ENCODE peak calls at places on chromosomes 11 and 22, in eight cellular contexts. One of them, this sample, is unnamed.

GRCh38 chr22:45868586-45869443 is 108.1 kb downstream of the WNT7B start:
- DNase-seq in gastrocnemius medialis: no peak
- DNase-seq in prostate gland: no peak
- DNase-seq in HCT116: no peak
- DNase-seq in body of pancreas: no peak
- DNase-seq in H1: no peak
- DNase-seq in stomach: peak; percentile 20
- DNase-seq in IMR-90: no peak
- DNase-seq in this sample: no peak

GRCh38 chr22:47200273-47201051 is 438.0 kb downstream of the TBC1D22A start:
- DNase-seq in gastrocnemius medialis: no peak
- DNase-seq in H1: no peak
- DNase-seq in prostate gland: no peak
- DNase-seq in HCT116: no peak
- DNase-seq in stomach: peak; percentile 25
- DNase-seq in IMR-90: no peak
- DNase-seq in body of pancreas: peak; percentile 68
- DNase-seq in this sample: no peak

GRCh38 chr22:35257002-35257320 is 332 bp upstream of the HMGXB4 start:
- DNase-seq in stomach: no peak
- DNase-seq in H1: no peak
- DNase-seq in prostate gland: no peak
- DNase-seq in body of pancreas: no peak
- DNase-seq in IMR-90: no peak
- DNase-seq in gastrocnemius medialis: no peak
- DNase-seq in HCT116: no peak
- DNase-seq in this sample: no peak

GRCh38 chr11:122435540-122436187 is 219.9 kb upstream of the UBASH3B start:
- DNase-seq in gastrocnemius medialis: no peak
- DNase-seq in HCT116: no peak
- DNase-seq in H1: no peak
- DNase-seq in IMR-90: no peak
- DNase-seq in prostate gland: no peak
- DNase-seq in body of pancreas: no peak
- DNase-seq in stomach: no peak
- DNase-seq in this sample: no peak

GRCh38 chr11:8290122-8290810 is 26.6 kb upstream of the LMO1 start:
- DNase-seq in HCT116: no peak
- DNase-seq in prostate gland: no peak
- DNase-seq in gastrocnemius medialis: no peak
- DNase-seq in stomach: no peak
- DNase-seq in body of pancreas: no peak
- DNase-seq in IMR-90: no peak
- DNase-seq in H1: no peak
- DNase-seq in this sample: no peak

GRCh38 chr11:134120921-134121526 is 52.2 kb downstream of the JAM3 start:
- DNase-seq in IMR-90: peak; percentile 52
- DNase-seq in gastrocnemius medialis: no peak
- DNase-seq in body of pancreas: no peak
- DNase-seq in stomach: no peak
- DNase-seq in HCT116: no peak
- DNase-seq in prostate gland: no peak
- DNase-seq in H1: no peak
- DNase-seq in this sample: no peak

GRCh38 chr11:2752923-2753322 is 53.1 kb upstream of the KCNQ1OT1 start:
- DNase-seq in HCT116: no peak
- DNase-seq in gastrocnemius medialis: no peak
- DNase-seq in IMR-90: peak; percentile 19
- DNase-seq in H1: no peak
- DNase-seq in body of pancreas: peak; percentile 2
- DNase-seq in stomach: no peak
- DNase-seq in prostate gland: no peak
- DNase-seq in this sample: no peak

GRCh38 chr11:128095459-128096096 is 491.8 kb downstream of the ETS1 start:
- DNase-seq in stomach: no peak
- DNase-seq in prostate gland: no peak
- DNase-seq in body of pancreas: no peak
- DNase-seq in gastrocnemius medialis: no peak
- DNase-seq in HCT116: peak; percentile 2
- DNase-seq in H1: no peak
- DNase-seq in IMR-90: peak; percentile 76
- DNase-seq in this sample: no peak

GRCh38 chr22:28967163-28967562 is 83.8 kb downstream of the ZNRF3 start:
- DNase-seq in body of pancreas: no peak
- DNase-seq in HCT116: no peak
- DNase-seq in gastrocnemius medialis: no peak
- DNase-seq in prostate gland: no peak
- DNase-seq in IMR-90: no peak
- DNase-seq in H1: no peak
- DNase-seq in stomach: no peak
- DNase-seq in this sample: no peak
- TF ChIP-seq POLR2A in body of pancreas: no peak
- TF ChIP-seq POLR2A in HCT116: no peak
- TF ChIP-seq POLR2A in gastrocnemius medialis: no peak
- TF ChIP-seq POLR2A in prostate gland: no peak
- TF ChIP-seq POLR2A in IMR-90: no peak
- TF ChIP-seq POLR2A in H1: no peak
- TF ChIP-seq POLR2A in stomach: no peak
- TF ChIP-seq POLR2A in this sample: no peak

GRCh38 chr11:69083531-69084247 is 35.0 kb downstream of the TPCN2 start:
- DNase-seq in body of pancreas: no peak
- DNase-seq in HCT116: no peak
- DNase-seq in IMR-90: no peak
- DNase-seq in prostate gland: no peak
- DNase-seq in stomach: no peak
- DNase-seq in H1: no peak
- DNase-seq in gastrocnemius medialis: no peak
- DNase-seq in this sample: peak; percentile 53
- TF ChIP-seq CTCF in body of pancreas: no peak
- TF ChIP-seq CTCF in HCT116: no peak
- TF ChIP-seq CTCF in IMR-90: no peak
- TF ChIP-seq CTCF in prostate gland: no peak
- TF ChIP-seq CTCF in stomach: no peak
- TF ChIP-seq CTCF in H1: no peak
- TF ChIP-seq CTCF in gastrocnemius medialis: no peak
- TF ChIP-seq CTCF in this sample: no peak

GRCh38 chr22:39469681-39470461 is 13.1 kb downstream of the MGAT3 start:
- DNase-seq in body of pancreas: no peak
- DNase-seq in stomach: no peak
- DNase-seq in gastrocnemius medialis: no peak
- DNase-seq in IMR-90: no peak
- DNase-seq in HCT116: no peak
- DNase-seq in prostate gland: no peak
- DNase-seq in H1: no peak
- DNase-seq in this sample: no peak
- H3K4me1 ChIP-seq in body of pancreas: peaks cover 27% of the 10 kb centered on the region
- H3K4me1 ChIP-seq in stomach: peaks cover 38% of the 10 kb centered on the region
- H3K4me1 ChIP-seq in gastrocnemius medialis: peaks cover 8% of the 10 kb centered on the region
- H3K4me1 ChIP-seq in IMR-90: peaks cover 33% of the 10 kb centered on the region
- H3K4me1 ChIP-seq in HCT116: no peaks in the 10 kb centered on the region
- H3K4me1 ChIP-seq in prostate gland: no peaks in the 10 kb centered on the region
- H3K4me1 ChIP-seq in H1: peaks cover 16% of the 10 kb centered on the region
- H3K4me1 ChIP-seq in this sample: peaks cover 69% of the 10 kb centered on the region

GRCh38 chr11:75526192-75526541 is 426 bp upstream of the GDPD5 start:
- DNase-seq in stomach: no peak
- DNase-seq in body of pancreas: no peak
- DNase-seq in prostate gland: no peak
- DNase-seq in H1: no peak
- DNase-seq in HCT116: no peak
- DNase-seq in IMR-90: no peak
- DNase-seq in gastrocnemius medialis: no peak
- DNase-seq in this sample: no peak

GRCh38 chr11:75527130-75527529 is 1.4 kb upstream of the GDPD5 start:
- DNase-seq in H1: no peak
- DNase-seq in HCT116: no peak
- DNase-seq in stomach: no peak
- DNase-seq in prostate gland: no peak
- DNase-seq in body of pancreas: no peak
- DNase-seq in IMR-90: no peak
- DNase-seq in gastrocnemius medialis: no peak
- DNase-seq in this sample: no peak

GRCh38 chr11:75524576-75525432 is 937 bp downstream of the GDPD5 start:
- DNase-seq in gastrocnemius medialis: no peak
- DNase-seq in IMR-90: peak; percentile 34
- DNase-seq in prostate gland: no peak
- DNase-seq in stomach: peak; percentile 27
- DNase-seq in HCT116: no peak
- DNase-seq in H1: no peak
- DNase-seq in body of pancreas: peak; percentile 28
- DNase-seq in this sample: peak; percentile 88

GRCh38 chr11:75523811-75524401 is 1.8 kb downstream of the GDPD5 start:
- DNase-seq in stomach: no peak
- DNase-seq in body of pancreas: peak; percentile 75
- DNase-seq in prostate gland: no peak
- DNase-seq in H1: no peak
- DNase-seq in HCT116: no peak
- DNase-seq in IMR-90: no peak
- DNase-seq in gastrocnemius medialis: no peak
- DNase-seq in this sample: no peak

DNA sequence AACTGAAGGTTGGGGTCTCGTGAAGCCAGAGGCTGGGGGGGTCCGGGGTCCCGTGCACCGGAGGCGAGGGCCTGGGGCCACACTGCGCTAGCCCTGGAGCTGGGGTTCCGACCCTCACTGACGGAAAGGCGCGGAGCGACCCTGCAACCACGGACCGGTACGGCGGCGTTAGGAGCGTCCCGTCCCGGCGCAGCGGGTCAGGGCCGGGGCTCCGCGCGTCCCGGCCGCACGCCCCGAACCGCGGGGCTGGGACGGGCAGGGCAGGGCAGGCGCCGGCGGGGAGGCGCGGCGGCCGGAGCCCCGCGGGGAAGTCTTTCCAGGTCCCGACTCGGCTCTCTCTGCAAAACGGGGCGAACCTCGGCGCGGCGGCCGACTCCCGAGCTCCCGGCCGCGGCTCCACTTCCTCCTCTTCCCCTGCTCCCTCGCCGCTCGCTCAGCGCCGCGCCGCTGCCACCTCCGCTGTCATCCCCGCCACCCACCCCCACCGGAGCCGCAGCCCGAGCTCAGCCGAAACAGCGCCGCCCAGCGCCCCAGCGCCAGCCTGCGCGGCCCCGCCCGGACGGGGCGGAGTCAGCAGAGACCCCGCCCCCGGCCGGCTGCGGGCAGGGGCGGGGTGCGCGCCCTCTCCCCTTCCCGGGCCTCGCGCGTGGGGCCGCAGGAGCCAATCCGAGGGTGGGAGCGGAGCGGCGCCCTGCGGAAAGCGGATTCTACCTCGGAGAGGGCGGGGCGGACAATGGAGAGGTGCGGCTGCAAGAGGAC is at the start of gene GDPD5:
- DNase-seq in body of pancreas: peak; percentile 85
- DNase-seq in HCT116: peak; percentile 58
- DNase-seq in IMR-90: peak; percentile 64
- DNase-seq in prostate gland: peak; percentile 78
- DNase-seq in H1: peak; percentile 54
- DNase-seq in stomach: peak; percentile 83
- DNase-seq in gastrocnemius medialis: peak; percentile 56
- DNase-seq in this sample: peak; percentile 88
- TF ChIP-seq POLR2A in body of pancreas: peak; percentile 53
- TF ChIP-seq POLR2A in HCT116: no peak
- TF ChIP-seq POLR2A in IMR-90: no peak
- TF ChIP-seq POLR2A in prostate gland: peak; percentile 43
- TF ChIP-seq POLR2A in H1: peak; percentile 54
- TF ChIP-seq POLR2A in stomach: no peak
- TF ChIP-seq POLR2A in gastrocnemius medialis: peak; percentile 61
- TF ChIP-seq POLR2A in this sample: no peak

DNA sequence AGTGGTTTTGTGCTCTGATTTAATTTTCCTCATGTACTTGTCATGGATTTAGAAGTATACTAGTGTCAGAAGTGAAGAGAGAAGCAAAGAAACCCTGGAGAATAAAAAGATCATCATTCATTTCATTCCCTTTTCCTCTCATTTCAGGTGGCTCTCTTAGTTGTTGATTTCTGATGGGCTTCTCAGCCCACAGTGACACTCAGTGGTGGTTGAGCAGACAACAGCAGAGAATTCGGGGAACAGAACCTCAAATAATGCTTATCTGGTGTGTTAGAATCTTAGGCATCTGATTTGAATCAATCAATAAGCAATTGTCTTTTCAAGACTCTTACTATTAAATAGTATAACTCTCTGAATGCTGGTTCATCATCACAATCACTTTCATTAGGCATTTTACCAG is 1289.4 kb downstream of the FAM181B start:
- DNase-seq in H1: no peak
- DNase-seq in gastrocnemius medialis: no peak
- DNase-seq in stomach: no peak
- DNase-seq in IMR-90: no peak
- DNase-seq in prostate gland: no peak
- DNase-seq in HCT116: no peak
- DNase-seq in body of pancreas: no peak
- DNase-seq in this sample: no peak
- TF ChIP-seq CTCF in H1: peak; percentile 50
- TF ChIP-seq CTCF in gastrocnemius medialis: no peak
- TF ChIP-seq CTCF in stomach: no peak
- TF ChIP-seq CTCF in IMR-90: no peak
- TF ChIP-seq CTCF in prostate gland: no peak
- TF ChIP-seq CTCF in HCT116: no peak
- TF ChIP-seq CTCF in body of pancreas: no peak
- TF ChIP-seq CTCF in this sample: no peak